ENCODE peak calls at places on chromosomes 3 and 15, in five cellular contexts. O, T, Y, N and H are unnamed samples.

GRCh38 chr3:159911011-159911663 is 77.5 kb upstream of the IL12A start:
- DNase-seq in O (peak), T (no peak), Y (no peak), N (no peak), H (no peak)

GRCh38 chr15:90021108-90021507 is 20.0 kb downstream of the ZNF710 start:
- DNase-seq in N (no peak), Y (no peak), T (no peak), O (no peak), H (no peak)

GRCh38 chr3:149224736-149225594 is 3.3 kb upstream of the CP start:
- DNase-seq in Y (peak), T (peak), N (no peak), O (peak), H (no peak)

GRCh38 chr15:65655026-65655425 is 33.3 kb downstream of the SLC24A1 start:
- DNase-seq in T (peak), N (no peak), O (peak), Y (no peak), H (no peak)

GRCh38 chr15:64247906-64248541 is 85.2 kb upstream of the PPIB start:
- DNase-seq in T (peak), Y (peak), N (peak), O (peak), H (peak)

GRCh38 chr3:87982421-87982820 is 76.4 kb downstream of the CGGBP1 start:
- DNase-seq in O (no peak), T (no peak), Y (no peak), N (no peak), H (no peak)

GRCh38 chr3:107850681-107851080 is 240.2 kb downstream of the CD47 start:
- DNase-seq in N (no peak), T (no peak), O (no peak), Y (no peak), H (no peak)

GRCh38 chr15:64619880-64620839 is 155.2 kb downstream of the RBPMS2 start:
- DNase-seq in O (peak), Y (no peak), T (peak), N (no peak), H (no peak)

GRCh38 chr15:92315144-92315543 is 78.5 kb upstream of the ST8SIA2 start:
- DNase-seq in N (no peak), T (no peak), O (no peak), Y (no peak), H (no peak)

GRCh38 chr3:72327008-72327407 is 521.2 kb downstream of the SHQ1 start:
- DNase-seq in T (no peak), Y (no peak), O (no peak), N (no peak), H (no peak)

GRCh38 chr15:74291101-74292071 is 55.3 kb downstream of the CCDC33 start:
- DNase-seq in T (peak), O (peak), Y (peak), N (peak), H (peak)

GRCh38 chr3:24773798-24774197 is 279.1 kb upstream of the THRB start:
- DNase-seq in N (peak), O (peak), T (peak), Y (peak), H (peak)

GRCh38 chr3:8841472-8841871 is 72.1 kb upstream of the OXTR start:
- DNase-seq in O (no peak), Y (no peak), N (no peak), T (peak), H (no peak)

GRCh38 chr3:146504546-146505197 is 35.3 kb upstream of the PLSCR2 start:
- DNase-seq in O (no peak), T (no peak), N (no peak), Y (no peak), H (no peak)

GRCh38 chr3:55885721-55886120 is 398.6 kb upstream of the WNT5A start:
- DNase-seq in T (peak), O (peak), Y (peak), N (no peak), H (no peak)

GRCh38 chr3:99877180-99877579 is 59.5 kb downstream of the CMSS1 start:
- DNase-seq in O (no peak), Y (no peak), T (no peak), N (no peak), H (no peak)

GRCh38 chr15:45184562-45185041 is 3.2 kb downstream of the SHF start:
- DNase-seq in Y (no peak), N (no peak), T (no peak), O (no peak), H (peak)

GRCh38 chr15:100891316-100892012 is 11.8 kb downstream of the ALDH1A3 start:
- DNase-seq in O (peak), T (no peak), N (no peak), Y (no peak), H (no peak)

GRCh38 chr3:14480207-14481017 is 59.7 kb downstream of the GRIP2 start:
- DNase-seq in N (peak), O (peak), Y (peak), T (no peak), H (no peak)

GRCh38 chr15:56468271-56468912 is 3.5 kb upstream of the MNS1 start:
- DNase-seq in N (no peak), Y (no peak), T (peak), O (peak), H (no peak)

GRCh38 chr15:66641485-66642313 is 60.3 kb upstream of the SMAD6 start:
- DNase-seq in N (no peak), Y (no peak), T (no peak), O (no peak), H (no peak)

GRCh38 chr15:34841220-34841841 is 46.0 kb upstream of the ACTC1 start:
- DNase-seq in T (peak), O (no peak), N (no peak), Y (no peak), H (no peak)

GRCh38 chr3:185175370-185175987 is 22.6 kb upstream of the C3orf70 start:
- DNase-seq in O (peak), N (peak), Y (no peak), T (no peak), H (peak)

GRCh38 chr3:183911763-183912506 is 27.3 kb upstream of the PARL start:
- DNase-seq in O (no peak), N (no peak), T (peak), Y (no peak), H (no peak)

GRCh38 chr3:40997711-40998519 is 201.4 kb upstream of the CTNNB1 start:
- DNase-seq in N (no peak), O (no peak), Y (no peak), T (no peak), H (no peak)

GRCh38 chr3:51968883-51969674 is 1.8 kb upstream of the PCBP4 start:
- DNase-seq in T (no peak), Y (no peak), N (no peak), O (no peak), H (no peak)